ENCODE peak calls at places on chromosome 14, in eight cellular contexts. Q is breast epithelium, W is stomach, F is sigmoid colon, B is transverse colon, D is endothelial cell of umbilical vein, Y is vagina, S is SK-N-SH. V is an unnamed sample.

GRCh38 chr14:95547272-95547625 is 12.4 kb downstream of the GLRX5 start:
- DNase-seq in Y (no peak), S (no peak), F (no peak), B (no peak), W (no peak), D (no peak), Q (peak; percentile 67), V (no peak)

GRCh38 chr14:75274899-75275569 is 3.6 kb upstream of the FOS start:
- DNase-seq in S (no peak), W (no peak), Q (no peak), D (no peak), Y (no peak), B (peak; percentile 74), F (peak; percentile 84), V (no peak)

GRCh38 chr14:51873221-51873893 is 12.9 kb downstream of the GNG2 start:
- DNase-seq in S (peak; percentile 33), B (no peak), Q (no peak), F (no peak), Y (no peak), D (peak; percentile 87), W (no peak), V (no peak)

GRCh38 chr14:54572316-54572715 is 5.4 kb downstream of the SAMD4A start:
- DNase-seq in B (no peak), Q (no peak), S (peak; percentile 34), F (no peak), D (peak; percentile 47), W (no peak), Y (no peak), V (no peak)

GRCh38 chr14:24150061-24150460 is 2.8 kb downstream of the RNF31 start:
- DNase-seq in B (no peak), D (no peak), S (no peak), F (no peak), Y (no peak), Q (no peak), W (no peak), V (no peak)

GRCh38 chr14:42742084-42742483 is 1135.4 kb downstream of the LRFN5 start:
- DNase-seq in Q (no peak), D (no peak), Y (no peak), B (no peak), W (no peak), S (no peak), F (no peak), V (no peak)

GRCh38 chr14:22370084-22370847 is 218.8 kb downstream of the DAD1 start:
- DNase-seq in Y (no peak), B (no peak), W (peak; percentile 79), D (no peak), F (no peak), Q (no peak), S (no peak), V (peak; percentile 67)

GRCh38 chr14:33943081-33943480 is 7.8 kb downstream of the EGLN3 start:
- DNase-seq in F (no peak), Q (no peak), S (peak; percentile 74), W (peak; percentile 61), B (peak; percentile 45), D (no peak), Y (no peak), V (peak; percentile 22)

GRCh38 chr14:68791078-68791983 is 1.5 kb downstream of the ZFP36L1 start:
- DNase-seq in Q (no peak), D (peak; percentile 35), W (peak; percentile 27), F (no peak), B (no peak), Y (no peak), S (no peak), V (no peak)

GRCh38 chr14:38208825-38209562 is 1.3 kb downstream of the SSTR1 start:
- DNase-seq in S (no peak), W (peak; percentile 88), D (peak; percentile 47), B (peak; percentile 83), Q (no peak), F (no peak), Y (no peak), V (no peak)

GRCh38 chr14:103443106-103443505 is 57.9 kb downstream of the MARK3 start:
- DNase-seq in F (no peak), Y (no peak), D (no peak), S (no peak), Q (no peak), W (no peak), B (no peak), V (no peak)

GRCh38 chr14:103448097-103448496 is 62.9 kb downstream of the MARK3 start:
- DNase-seq in Y (no peak), W (no peak), D (no peak), S (no peak), Q (no peak), F (no peak), B (no peak), V (no peak)

GRCh38 chr14:103442288-103442687 is 57.1 kb downstream of the MARK3 start:
- DNase-seq in S (no peak), Y (no peak), D (no peak), Q (no peak), B (no peak), F (no peak), W (no peak), V (no peak)

GRCh38 chr14:103445783-103446182 is 60.6 kb downstream of the MARK3 start:
- DNase-seq in Y (no peak), Q (no peak), W (no peak), F (no peak), D (no peak), S (no peak), B (no peak), V (no peak)

GRCh38 chr14:103444837-103445524 is 59.8 kb downstream of the MARK3 start:
- DNase-seq in W (no peak), S (peak; percentile 35), F (no peak), D (no peak), Y (no peak), B (no peak), Q (no peak), V (no peak)
- TF ChIP-seq POLR2AphosphoS5 in W (no peak), S (no peak), F (no peak), D (no peak), Y (no peak), B (no peak), Q (no peak), V (peak; percentile 35)

GRCh38 chr14:70709726-70710382 is 68.1 kb downstream of the TTC9 start:
- DNase-seq in B (no peak), S (no peak), D (no peak), Y (no peak), F (no peak), W (no peak), Q (no peak), V (no peak)
- H3K4me1 ChIP-seq in B (no peaks in the 10 kb centered on the region), S (peaks cover 5% of the 10 kb centered on the region), D (no peaks in the 10 kb centered on the region), Y (peaks cover 11% of the 10 kb centered on the region), F (no peaks in the 10 kb centered on the region), W (peaks cover 17% of the 10 kb centered on the region), Q (no peaks in the 10 kb centered on the region), V (no peaks in the 10 kb centered on the region)

GRCh38 chr14:100885196-100886030 is 18.1 kb downstream of the RTL1 start:
- DNase-seq in S (peak; percentile 68), D (no peak), F (peak; percentile 19), W (no peak), B (no peak), Y (no peak), Q (no peak), V (no peak)
- TF ChIP-seq CTCF in S (no peak), D (no peak), F (no peak), W (no peak), B (no peak), Y (no peak), Q (no peak), V (no peak)

GRCh38 chr14:102870246-102870645 is 52.2 kb upstream of the AMN start:
- DNase-seq in W (no peak), B (no peak), Q (no peak), D (no peak), Y (no peak), S (no peak), F (no peak), V (no peak)

GRCh38 chr14:102867826-102868580 is 54.5 kb upstream of the AMN start:
- DNase-seq in F (no peak), Q (no peak), Y (no peak), W (no peak), S (no peak), B (peak; percentile 79), D (no peak), V (no peak)

GRCh38 chr14:102868956-102869531 is 53.4 kb upstream of the AMN start:
- DNase-seq in B (no peak), F (no peak), S (no peak), D (no peak), W (no peak), Q (no peak), Y (no peak), V (no peak)

GRCh38 chr14:102863381-102863780 is 59.1 kb upstream of the AMN start:
- DNase-seq in D (no peak), Y (no peak), W (no peak), S (no peak), Q (no peak), F (no peak), B (no peak), V (no peak)

GRCh38 chr14:102866982-102867761 is 55.3 kb upstream of the AMN start:
- DNase-seq in W (no peak), S (no peak), F (no peak), B (no peak), Q (no peak), Y (no peak), D (no peak), V (no peak)
- TF ChIP-seq POLR2AphosphoS5 in W (no peak), S (no peak), F (no peak), B (no peak), Q (no peak), Y (no peak), D (no peak), V (no peak)

GRCh38 chr14:72845196-72845595 is 48.7 kb downstream of the DPF3 start:
- DNase-seq in Q (no peak), F (no peak), B (no peak), Y (no peak), S (no peak), W (no peak), D (no peak), V (no peak)
- H3K4me1 ChIP-seq in Q (no peaks in the 10 kb centered on the region), F (no peaks in the 10 kb centered on the region), B (no peaks in the 10 kb centered on the region), Y (no peaks in the 10 kb centered on the region), S (no peaks in the 10 kb centered on the region), W (no peaks in the 10 kb centered on the region), D (no peaks in the 10 kb centered on the region), V (no peaks in the 10 kb centered on the region)

DNA sequence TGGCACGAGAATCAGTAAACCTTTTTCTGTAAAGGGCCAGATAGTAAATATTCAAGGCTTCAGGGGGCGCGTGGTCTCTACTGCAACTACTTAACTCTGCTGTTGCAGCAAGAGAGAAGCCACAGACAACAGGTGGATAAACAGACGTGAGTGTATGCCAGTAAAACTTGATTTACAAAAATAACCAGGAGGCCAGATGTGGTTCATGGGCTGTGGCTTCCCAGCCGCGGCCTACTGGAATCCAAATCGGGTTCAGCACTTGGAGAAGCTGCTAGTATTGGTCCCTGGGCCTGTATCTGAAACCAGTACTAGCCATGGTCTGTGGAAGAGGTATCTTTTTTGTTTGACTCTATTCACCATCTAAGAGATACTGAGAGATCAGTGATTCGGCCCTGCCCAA is 13.3 kb downstream of the PPP2R5C start:
- DNase-seq in Q (no peak), S (no peak), D (no peak), B (no peak), Y (no peak), W (no peak), F (no peak), V (no peak)
- TF ChIP-seq CTCF in Q (no peak), S (no peak), D (no peak), B (no peak), Y (no peak), W (no peak), F (no peak), V (no peak)

V was measured in prostate gland.